ENCODE peak calls at places on chromosomes 2 and 18, in four cellular contexts. One of them, this sample, is unnamed.

GRCh38 chr2:153476491-153477095 is 2.0 kb downstream of the RPRM start:
- DNase-seq in KBM-7: no peak
- DNase-seq in pancreas: no peak
- DNase-seq in cardiac septum: no peak
- DNase-seq in this sample: no peak

GRCh38 chr2:107932483-107932882 is 53.8 kb upstream of the SLC5A7 start:
- DNase-seq in pancreas: no peak
- DNase-seq in cardiac septum: no peak
- DNase-seq in KBM-7: no peak
- DNase-seq in this sample: no peak

GRCh38 chr2:189702071-189702470 is 27.6 kb downstream of the ANKAR start:
- DNase-seq in KBM-7: peak; percentile 21
- DNase-seq in pancreas: no peak
- DNase-seq in cardiac septum: no peak
- DNase-seq in this sample: no peak

GRCh38 chr2:229714080-229714735 is at the start of gene DNER:
- DNase-seq in pancreas: peak; percentile 20
- DNase-seq in cardiac septum: no peak
- DNase-seq in KBM-7: no peak
- DNase-seq in this sample: no peak

GRCh38 chr2:101362777-101363176 is 24.5 kb downstream of the CREG2 start:
- DNase-seq in pancreas: no peak
- DNase-seq in KBM-7: no peak
- DNase-seq in cardiac septum: no peak
- DNase-seq in this sample: no peak

GRCh38 chr2:233461481-233461891 is 105.1 kb downstream of the USP40 start:
- DNase-seq in cardiac septum: no peak
- DNase-seq in KBM-7: no peak
- DNase-seq in pancreas: no peak
- DNase-seq in this sample: no peak

GRCh38 chr2:218285604-218286003 is 6.7 kb downstream of the TMBIM1 start:
- DNase-seq in KBM-7: no peak
- DNase-seq in cardiac septum: no peak
- DNase-seq in pancreas: peak; percentile 77
- DNase-seq in this sample: peak; percentile 90

GRCh38 chr18:45423664-45424063 is 191.6 kb upstream of the SLC14A2 start:
- DNase-seq in cardiac septum: no peak
- DNase-seq in pancreas: no peak
- DNase-seq in KBM-7: no peak
- DNase-seq in this sample: no peak

GRCh38 chr2:191845876-191846786 is 757 bp downstream of the CAVIN2 start:
- DNase-seq in pancreas: no peak
- DNase-seq in KBM-7: no peak
- DNase-seq in cardiac septum: no peak
- DNase-seq in this sample: no peak

GRCh38 chr2:46050027-46050426 is 247.2 kb upstream of the EPAS1 start:
- DNase-seq in KBM-7: no peak
- DNase-seq in pancreas: no peak
- DNase-seq in cardiac septum: no peak
- DNase-seq in this sample: no peak

GRCh38 chr2:165857881-165858280 is 63.8 kb upstream of the GALNT3 start:
- DNase-seq in KBM-7: no peak
- DNase-seq in pancreas: no peak
- DNase-seq in cardiac septum: no peak
- DNase-seq in this sample: no peak

GRCh38 chr2:61878756-61879155 is 9.7 kb downstream of the CCT4 start:
- DNase-seq in cardiac septum: no peak
- DNase-seq in pancreas: no peak
- DNase-seq in KBM-7: no peak
- DNase-seq in this sample: no peak